ENCODE peak calls at places on chromosomes 5 and 9, in six cellular contexts. T is stimulated activated CD4-positive, alpha-beta T cell treated with anti-CD3 and anti-CD28 coated beads, Interleukin-15, amount 100 ng/mL, for 24 hours; U is activated gamma-delta T cell treated with Interleukin-2 at 50 U/mL for 16 hours; J is choroid plexus epithelial cell; M is iris pigment epithelial cell; L is cardiac fibroblast. H is an unnamed sample.

GRCh38 chr9:35027871-35028270 is 38.3 kb downstream of the DNAJB5 start:
- DNase-seq in T (no peak), M (no peak), U (no peak), L (no peak), J (no peak), H (no peak)

GRCh38 chr5:15500326-15500958 is 462 bp downstream of the FBXL7 start:
- DNase-seq in T (no peak), U (no peak), M (peak; percentile 43), L (peak; percentile 56), J (peak; percentile 28), H (peak; percentile 79)

GRCh38 chr5:159768243-159768642 is 148.0 kb upstream of the ADRA1B start:
- DNase-seq in M (peak; percentile 57), T (no peak), L (peak; percentile 32), U (no peak), J (peak; percentile 31), H (peak; percentile 24)

GRCh38 chr9:18906656-18907395 is 126.2 kb downstream of the SAXO1 start:
- DNase-seq in M (peak; percentile 73), J (peak; percentile 71), T (no peak), L (peak; percentile 68), U (no peak), H (peak; percentile 56)

GRCh38 chr5:126450895-126451294 is 27.7 kb downstream of the GRAMD2B start:
- DNase-seq in U (no peak), J (no peak), T (no peak), M (no peak), L (no peak), H (no peak)

GRCh38 chr9:91905958-91906585 is 44.0 kb downstream of the ROR2 start:
- DNase-seq in U (peak; percentile 37), T (peak; percentile 49), J (no peak), M (no peak), L (no peak), H (no peak)

GRCh38 chr9:125989524-125990180 is 242.5 kb downstream of the PBX3 start:
- DNase-seq in U (no peak), J (no peak), M (no peak), T (no peak), L (no peak), H (no peak)

GRCh38 chr9:224540-225520 is 10.2 kb downstream of the DOCK8 start:
- DNase-seq in M (no peak), J (no peak), U (no peak), L (peak; percentile 18), T (no peak), H (no peak)

GRCh38 chr9:73023025-73023541 is 70.2 kb upstream of the ALDH1A1 start:
- DNase-seq in M (peak; percentile 73), T (peak; percentile 61), J (peak; percentile 79), U (peak; percentile 37), L (peak; percentile 82), H (peak; percentile 82)

GRCh38 chr9:129476821-129477611 is 143.9 kb downstream of the C9orf50 start:
- DNase-seq in L (peak; percentile 70), J (no peak), U (no peak), M (no peak), T (no peak), H (no peak)

GRCh38 chr5:35031276-35031675 is 16.5 kb downstream of the AGXT2 start:
- DNase-seq in T (no peak), M (peak; percentile 73), L (peak; percentile 66), U (no peak), J (peak; percentile 58), H (no peak)

GRCh38 chr9:132756214-132756799 is 86.0 kb downstream of the GTF3C4 start:
- DNase-seq in J (no peak), M (no peak), U (no peak), L (no peak), T (no peak), H (no peak)

GRCh38 chr9:108205276-108205675 is 650.5 kb downstream of the ACTL7B start:
- DNase-seq in L (no peak), U (no peak), J (no peak), M (peak; percentile 6), T (no peak), H (peak; percentile 17)

GRCh38 chr9:128214571-128215490 is 11.7 kb downstream of the DNM1 start:
- DNase-seq in M (peak; percentile 19), T (no peak), U (no peak), L (peak; percentile 16), J (no peak), H (no peak)

GRCh38 chr9:72165821-72166547 is 16.7 kb downstream of the GDA start:
- DNase-seq in M (no peak), T (no peak), J (no peak), U (no peak), L (peak; percentile 21), H (no peak)

GRCh38 chr5:91528831-91529230 is 145.7 kb upstream of the ARRDC3 start:
- DNase-seq in M (no peak), U (no peak), L (no peak), J (no peak), T (no peak), H (no peak)

GRCh38 chr5:18744990-18745590 is 1110.8 kb downstream of the TAF11L14 start:
- DNase-seq in J (no peak), T (peak; percentile 37), M (no peak), L (no peak), U (peak; percentile 7), H (no peak)

GRCh38 chr5:16539169-16539666 is 73.6 kb upstream of the ZNF622 start:
- DNase-seq in U (no peak), M (peak; percentile 89), T (no peak), J (peak; percentile 84), L (peak; percentile 92), H (peak; percentile 91)

GRCh38 chr9:93111371-93112115 is 15.5 kb downstream of the CARD19 start:
- DNase-seq in L (no peak), M (peak; percentile 78), T (no peak), J (peak; percentile 80), U (no peak), H (no peak)

GRCh38 chr5:60092671-60093422 is 199.3 kb upstream of the PDE4D start:
- DNase-seq in T (no peak), J (peak; percentile 54), M (peak; percentile 87), U (no peak), L (peak; percentile 28), H (peak; percentile 75)

GRCh38 chr5:14465086-14465485 is 116.5 kb upstream of the OTULINL start:
- DNase-seq in U (no peak), M (peak; percentile 92), J (peak; percentile 80), L (no peak), T (no peak), H (peak; percentile 49)

GRCh38 chr5:154722097-154722496 is 33.1 kb upstream of the LARP1 start:
- DNase-seq in U (no peak), M (no peak), T (no peak), L (no peak), J (no peak), H (no peak)

GRCh38 chr9:34431661-34432060 is 26.7 kb downstream of the FAM219A start:
- DNase-seq in M (no peak), L (no peak), T (no peak), U (no peak), J (no peak), H (no peak)